ENCODE peak calls at places on chromosome 9, in seven cellular contexts. One of them, this sample, is unnamed.

GRCh38 chr9:133609311-133610098 is at the start of gene FAM163B:
- DNase-seq in lower lobe of right lung: peak
- DNase-seq in DND-41: no peak
- DNase-seq in mesothelial cell of epicardium: peak
- DNase-seq in Calu3: no peak
- DNase-seq in stomach: no peak
- DNase-seq in HFF-Myc: no peak
- DNase-seq in this sample: no peak

GRCh38 chr9:126523621-126524111 is 90.1 kb upstream of the LMX1B start:
- DNase-seq in lower lobe of right lung: peak
- DNase-seq in DND-41: no peak
- DNase-seq in mesothelial cell of epicardium: no peak
- DNase-seq in Calu3: no peak
- DNase-seq in stomach: no peak
- DNase-seq in HFF-Myc: no peak
- DNase-seq in this sample: no peak

GRCh38 chr9:129063061-129063460 is 17.9 kb upstream of the DOLPP1 start:
- DNase-seq in lower lobe of right lung: no peak
- DNase-seq in DND-41: no peak
- DNase-seq in mesothelial cell of epicardium: no peak
- DNase-seq in Calu3: no peak
- DNase-seq in stomach: no peak
- DNase-seq in HFF-Myc: no peak
- DNase-seq in this sample: no peak

GRCh38 chr9:92706218-92706940 is 36.4 kb upstream of the IPPK start:
- DNase-seq in lower lobe of right lung: no peak
- DNase-seq in DND-41: peak
- DNase-seq in mesothelial cell of epicardium: no peak
- DNase-seq in Calu3: peak
- DNase-seq in stomach: no peak
- DNase-seq in HFF-Myc: no peak
- DNase-seq in this sample: peak

GRCh38 chr9:69307446-69308216 is 17.4 kb upstream of the ENTREP1 start:
- DNase-seq in lower lobe of right lung: no peak
- DNase-seq in DND-41: no peak
- DNase-seq in mesothelial cell of epicardium: no peak
- DNase-seq in Calu3: no peak
- DNase-seq in stomach: no peak
- DNase-seq in HFF-Myc: no peak
- DNase-seq in this sample: no peak

GRCh38 chr9:1726993-1727759 is 288.0 kb upstream of the SMARCA2 start:
- DNase-seq in lower lobe of right lung: no peak
- DNase-seq in DND-41: no peak
- DNase-seq in mesothelial cell of epicardium: no peak
- DNase-seq in Calu3: no peak
- DNase-seq in stomach: no peak
- DNase-seq in HFF-Myc: no peak
- DNase-seq in this sample: no peak

GRCh38 chr9:22863736-22864135 is 417.1 kb downstream of the DMRTA1 start:
- DNase-seq in lower lobe of right lung: no peak
- DNase-seq in DND-41: no peak
- DNase-seq in mesothelial cell of epicardium: no peak
- DNase-seq in Calu3: no peak
- DNase-seq in stomach: no peak
- DNase-seq in HFF-Myc: no peak
- DNase-seq in this sample: no peak

GRCh38 chr9:15509931-15510788 is 610 bp downstream of the PSIP1 start:
- DNase-seq in lower lobe of right lung: peak
- DNase-seq in DND-41: peak
- DNase-seq in mesothelial cell of epicardium: peak
- DNase-seq in Calu3: peak
- DNase-seq in stomach: peak
- DNase-seq in HFF-Myc: no peak
- DNase-seq in this sample: no peak

GRCh38 chr9:28853487-28853886 is 1280.2 kb upstream of the C9orf72 start:
- DNase-seq in lower lobe of right lung: no peak
- DNase-seq in DND-41: no peak
- DNase-seq in mesothelial cell of epicardium: no peak
- DNase-seq in Calu3: no peak
- DNase-seq in stomach: no peak
- DNase-seq in HFF-Myc: no peak
- DNase-seq in this sample: no peak

DNA sequence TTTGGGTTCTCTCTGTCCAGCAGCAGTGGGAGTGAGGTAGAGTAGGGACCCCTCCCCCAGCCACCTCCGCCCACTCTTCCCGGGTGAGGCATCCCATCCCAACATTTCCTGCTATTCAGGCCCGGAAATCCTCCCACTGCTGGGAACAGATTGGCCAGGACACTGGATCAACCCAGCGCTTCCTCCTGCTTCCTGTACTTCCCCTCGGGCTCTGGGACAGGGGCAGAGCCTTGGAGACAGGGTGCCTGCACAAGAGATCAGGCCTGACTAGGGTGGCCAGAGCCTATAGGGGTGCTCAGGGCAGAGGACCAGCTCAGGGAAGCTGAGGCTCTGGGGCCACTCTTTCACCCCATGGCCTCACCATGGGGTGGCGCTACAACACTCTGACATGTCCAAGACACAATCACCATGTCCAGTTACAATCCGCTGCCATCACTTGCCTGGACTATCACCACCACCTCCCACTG is 14.5 kb downstream of the SH2D3C start:
- DNase-seq in lower lobe of right lung: peak
- DNase-seq in DND-41: no peak
- DNase-seq in mesothelial cell of epicardium: no peak
- DNase-seq in Calu3: peak
- DNase-seq in stomach: peak
- DNase-seq in HFF-Myc: no peak
- DNase-seq in this sample: no peak
- TF ChIP-seq CTCF in lower lobe of right lung: peak
- TF ChIP-seq CTCF in DND-41: peak
- TF ChIP-seq CTCF in mesothelial cell of epicardium: no peak
- TF ChIP-seq CTCF in Calu3: no peak
- TF ChIP-seq CTCF in stomach: peak
- TF ChIP-seq CTCF in HFF-Myc: peak
- TF ChIP-seq CTCF in this sample: peak

GRCh38 chr9:19552282-19552681 is 143.5 kb downstream of the ACER2 start:
- DNase-seq in lower lobe of right lung: no peak
- DNase-seq in DND-41: no peak
- DNase-seq in mesothelial cell of epicardium: no peak
- DNase-seq in Calu3: no peak
- DNase-seq in stomach: no peak
- DNase-seq in HFF-Myc: no peak
- DNase-seq in this sample: no peak

GRCh38 chr9:19552693-19553092 is 143.9 kb downstream of the ACER2 start:
- DNase-seq in lower lobe of right lung: no peak
- DNase-seq in DND-41: no peak
- DNase-seq in mesothelial cell of epicardium: no peak
- DNase-seq in Calu3: no peak
- DNase-seq in stomach: no peak
- DNase-seq in HFF-Myc: no peak
- DNase-seq in this sample: no peak

GRCh38 chr9:19555214-19555613 is 146.4 kb downstream of the ACER2 start:
- DNase-seq in lower lobe of right lung: no peak
- DNase-seq in DND-41: no peak
- DNase-seq in mesothelial cell of epicardium: no peak
- DNase-seq in Calu3: no peak
- DNase-seq in stomach: no peak
- DNase-seq in HFF-Myc: no peak
- DNase-seq in this sample: no peak

GRCh38 chr9:19554518-19554917 is 145.7 kb downstream of the ACER2 start:
- DNase-seq in lower lobe of right lung: no peak
- DNase-seq in DND-41: no peak
- DNase-seq in mesothelial cell of epicardium: no peak
- DNase-seq in Calu3: no peak
- DNase-seq in stomach: no peak
- DNase-seq in HFF-Myc: no peak
- DNase-seq in this sample: no peak

GRCh38 chr9:19553441-19553840 is 144.6 kb downstream of the ACER2 start:
- DNase-seq in lower lobe of right lung: no peak
- DNase-seq in DND-41: no peak
- DNase-seq in mesothelial cell of epicardium: no peak
- DNase-seq in Calu3: no peak
- DNase-seq in stomach: no peak
- DNase-seq in HFF-Myc: no peak
- DNase-seq in this sample: no peak
- TF ChIP-seq CTCF in lower lobe of right lung: no peak
- TF ChIP-seq CTCF in DND-41: no peak
- TF ChIP-seq CTCF in mesothelial cell of epicardium: no peak
- TF ChIP-seq CTCF in Calu3: no peak
- TF ChIP-seq CTCF in stomach: no peak
- TF ChIP-seq CTCF in HFF-Myc: no peak
- TF ChIP-seq CTCF in this sample: no peak

GRCh38 chr9:79254900-79255651 is 316.7 kb upstream of the TLE4 start:
- DNase-seq in lower lobe of right lung: no peak
- DNase-seq in DND-41: no peak
- DNase-seq in mesothelial cell of epicardium: no peak
- DNase-seq in Calu3: no peak
- DNase-seq in stomach: no peak
- DNase-seq in HFF-Myc: no peak
- DNase-seq in this sample: no peak
- TF ChIP-seq CTCF in lower lobe of right lung: no peak
- TF ChIP-seq CTCF in DND-41: peak
- TF ChIP-seq CTCF in mesothelial cell of epicardium: no peak
- TF ChIP-seq CTCF in Calu3: no peak
- TF ChIP-seq CTCF in stomach: no peak
- TF ChIP-seq CTCF in HFF-Myc: peak
- TF ChIP-seq CTCF in this sample: peak

GRCh38 chr9:4679268-4680177 is at the start of gene CDC37L1:
- DNase-seq in lower lobe of right lung: peak
- DNase-seq in DND-41: peak
- DNase-seq in mesothelial cell of epicardium: peak
- DNase-seq in Calu3: peak
- DNase-seq in stomach: peak
- DNase-seq in HFF-Myc: peak
- DNase-seq in this sample: peak
- TF ChIP-seq CTCF in lower lobe of right lung: peak
- TF ChIP-seq CTCF in DND-41: peak
- TF ChIP-seq CTCF in mesothelial cell of epicardium: peak
- TF ChIP-seq CTCF in Calu3: peak
- TF ChIP-seq CTCF in stomach: peak
- TF ChIP-seq CTCF in HFF-Myc: peak
- TF ChIP-seq CTCF in this sample: peak

GRCh38 chr9:71675129-71675856 is 93.0 kb downstream of the CEMIP2 start:
- DNase-seq in lower lobe of right lung: no peak
- DNase-seq in DND-41: no peak
- DNase-seq in mesothelial cell of epicardium: no peak
- DNase-seq in Calu3: no peak
- DNase-seq in stomach: no peak
- DNase-seq in HFF-Myc: no peak
- DNase-seq in this sample: no peak
- TF ChIP-seq CTCF in lower lobe of right lung: no peak
- TF ChIP-seq CTCF in DND-41: no peak
- TF ChIP-seq CTCF in mesothelial cell of epicardium: no peak
- TF ChIP-seq CTCF in Calu3: no peak
- TF ChIP-seq CTCF in stomach: no peak
- TF ChIP-seq CTCF in HFF-Myc: no peak
- TF ChIP-seq CTCF in this sample: no peak

GRCh38 chr9:86792136-86792535 is 155.2 kb downstream of the GAS1 start:
- DNase-seq in lower lobe of right lung: no peak
- DNase-seq in DND-41: no peak
- DNase-seq in mesothelial cell of epicardium: no peak
- DNase-seq in Calu3: peak
- DNase-seq in stomach: no peak
- DNase-seq in HFF-Myc: peak
- DNase-seq in this sample: no peak

GRCh38 chr9:86795047-86795437 is 152.3 kb downstream of the GAS1 start:
- DNase-seq in lower lobe of right lung: peak
- DNase-seq in DND-41: no peak
- DNase-seq in mesothelial cell of epicardium: no peak
- DNase-seq in Calu3: no peak
- DNase-seq in stomach: no peak
- DNase-seq in HFF-Myc: no peak
- DNase-seq in this sample: no peak

GRCh38 chr9:86794356-86795046 is 152.8 kb downstream of the GAS1 start:
- DNase-seq in lower lobe of right lung: no peak
- DNase-seq in DND-41: no peak
- DNase-seq in mesothelial cell of epicardium: no peak
- DNase-seq in Calu3: no peak
- DNase-seq in stomach: no peak
- DNase-seq in HFF-Myc: peak
- DNase-seq in this sample: no peak

GRCh38 chr9:86796671-86797070 is 150.6 kb downstream of the GAS1 start:
- DNase-seq in lower lobe of right lung: no peak
- DNase-seq in DND-41: no peak
- DNase-seq in mesothelial cell of epicardium: no peak
- DNase-seq in Calu3: no peak
- DNase-seq in stomach: no peak
- DNase-seq in HFF-Myc: no peak
- DNase-seq in this sample: no peak

DNA sequence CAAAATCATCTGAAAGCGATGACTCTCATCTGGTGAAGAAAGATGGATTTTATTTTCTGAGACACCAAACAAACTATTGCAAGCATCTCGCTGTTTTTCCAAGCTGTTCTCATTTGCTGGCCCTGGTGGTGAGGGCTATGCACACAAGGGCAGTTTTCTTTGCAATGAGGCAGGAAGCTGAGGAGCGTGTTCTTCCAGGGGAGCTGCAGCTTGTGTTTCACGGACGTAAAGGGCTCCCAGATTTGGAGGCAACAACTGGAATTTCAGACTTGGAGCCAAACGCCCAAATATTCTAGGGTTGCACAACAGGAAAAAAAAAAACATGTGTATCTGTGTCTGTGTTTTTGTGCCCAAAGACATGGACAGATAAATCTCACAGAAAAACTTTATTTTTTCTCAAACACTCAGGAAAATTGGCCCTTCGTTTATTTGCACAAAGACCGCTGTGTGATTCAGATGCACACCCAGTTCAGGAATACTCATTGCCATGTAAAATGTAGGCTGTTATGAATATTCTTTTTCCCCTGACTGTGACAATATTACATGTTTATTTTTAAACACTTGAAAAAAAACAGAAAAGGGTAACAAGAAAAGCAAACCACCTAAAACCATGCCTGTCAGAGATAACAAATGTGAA is 151.3 kb downstream of the GAS1 start:
- DNase-seq in lower lobe of right lung: no peak
- DNase-seq in DND-41: no peak
- DNase-seq in mesothelial cell of epicardium: no peak
- DNase-seq in Calu3: no peak
- DNase-seq in stomach: no peak
- DNase-seq in HFF-Myc: peak
- DNase-seq in this sample: no peak
- TF ChIP-seq CTCF in lower lobe of right lung: peak
- TF ChIP-seq CTCF in DND-41: no peak
- TF ChIP-seq CTCF in mesothelial cell of epicardium: no peak
- TF ChIP-seq CTCF in Calu3: no peak
- TF ChIP-seq CTCF in stomach: no peak
- TF ChIP-seq CTCF in HFF-Myc: peak
- TF ChIP-seq CTCF in this sample: peak

GRCh38 chr9:26888271-26888670 is 4.3 kb downstream of the CAAP1 start:
- DNase-seq in lower lobe of right lung: no peak
- DNase-seq in DND-41: no peak
- DNase-seq in mesothelial cell of epicardium: no peak
- DNase-seq in Calu3: no peak
- DNase-seq in stomach: no peak
- DNase-seq in HFF-Myc: no peak
- DNase-seq in this sample: no peak
- TF ChIP-seq CTCF in lower lobe of right lung: no peak
- TF ChIP-seq CTCF in DND-41: no peak
- TF ChIP-seq CTCF in mesothelial cell of epicardium: no peak
- TF ChIP-seq CTCF in Calu3: no peak
- TF ChIP-seq CTCF in stomach: no peak
- TF ChIP-seq CTCF in HFF-Myc: no peak
- TF ChIP-seq CTCF in this sample: no peak

This sample was measured in osteocyte.